ENCODE peak calls at places on chromosomes 13 and 19, in four cellular contexts. G is upper lobe of left lung, U is body of pancreas, B is breast epithelium. L is an unnamed sample.

GRCh38 chr19:10871711-10872550 is 578 bp downstream of the CARM1 start:
- DNase-seq in G (peak; percentile 93), U (peak; percentile 51), B (peak; percentile 54), L (no peak)

GRCh38 chr13:95660981-95661581 is 15.9 kb upstream of the DNAJC3 start:
- DNase-seq in G (no peak), U (peak; percentile 35), B (no peak), L (no peak)

GRCh38 chr19:10395853-10396355 is 7.4 kb downstream of the CDC37 start:
- DNase-seq in G (peak; percentile 78), U (no peak), B (no peak), L (no peak)

GRCh38 chr13:76754414-76754813 is 131.8 kb downstream of the KCTD12 start:
- DNase-seq in G (no peak), U (peak; percentile 23), B (no peak), L (no peak)

GRCh38 chr13:95367309-95367843 is 66.1 kb upstream of the ABCC4 start:
- DNase-seq in G (no peak), U (no peak), B (no peak), L (no peak)

GRCh38 chr19:811007-811434 is 10.7 kb downstream of the PLPPR3 start:
- DNase-seq in G (peak; percentile 83), U (no peak), B (no peak), L (no peak)

GRCh38 chr19:10122066-10122465 is 2.4 kb upstream of the EIF3G start:
- DNase-seq in G (no peak), U (no peak), B (no peak), L (no peak)

GRCh38 chr13:95020298-95020987 is 280.8 kb downstream of the ABCC4 start:
- DNase-seq in G (no peak), U (no peak), B (no peak), L (no peak)

GRCh38 chr19:38095411-38096308 is 128.4 kb downstream of the DPF1 start:
- DNase-seq in G (no peak), U (peak; percentile 70), B (peak; percentile 66), L (no peak)

GRCh38 chr13:51585234-51585672 is 991 bp downstream of the WDFY2 start:
- DNase-seq in G (no peak), U (no peak), B (no peak), L (no peak)

GRCh38 chr19:21838646-21839045 is 2.7 kb upstream of the ZNF43 start:
- DNase-seq in G (no peak), U (no peak), B (no peak), L (no peak)

GRCh38 chr13:27953671-27954405 is 15.3 kb downstream of the CDX2 start:
- DNase-seq in G (peak; percentile 96), U (peak; percentile 89), B (peak; percentile 22), L (no peak)

GRCh38 chr13:101489635-101490034 is 37.2 kb downstream of the ITGBL1 start:
- DNase-seq in G (no peak), U (no peak), B (no peak), L (no peak)

GRCh38 chr19:46840157-46840942 is 10.3 kb downstream of the AP2S1 start:
- DNase-seq in G (no peak), U (peak; percentile 64), B (no peak), L (no peak)

GRCh38 chr13:98945863-98946605 is 31.8 kb downstream of the DOCK9 start:
- DNase-seq in G (no peak), U (no peak), B (no peak), L (no peak)
- H3K27ac ChIP-seq in G (peak overlapping the region; percentile 62), U (no peak overlapping the region), B (no peak overlapping the region), L (no peak overlapping the region)

DNA sequence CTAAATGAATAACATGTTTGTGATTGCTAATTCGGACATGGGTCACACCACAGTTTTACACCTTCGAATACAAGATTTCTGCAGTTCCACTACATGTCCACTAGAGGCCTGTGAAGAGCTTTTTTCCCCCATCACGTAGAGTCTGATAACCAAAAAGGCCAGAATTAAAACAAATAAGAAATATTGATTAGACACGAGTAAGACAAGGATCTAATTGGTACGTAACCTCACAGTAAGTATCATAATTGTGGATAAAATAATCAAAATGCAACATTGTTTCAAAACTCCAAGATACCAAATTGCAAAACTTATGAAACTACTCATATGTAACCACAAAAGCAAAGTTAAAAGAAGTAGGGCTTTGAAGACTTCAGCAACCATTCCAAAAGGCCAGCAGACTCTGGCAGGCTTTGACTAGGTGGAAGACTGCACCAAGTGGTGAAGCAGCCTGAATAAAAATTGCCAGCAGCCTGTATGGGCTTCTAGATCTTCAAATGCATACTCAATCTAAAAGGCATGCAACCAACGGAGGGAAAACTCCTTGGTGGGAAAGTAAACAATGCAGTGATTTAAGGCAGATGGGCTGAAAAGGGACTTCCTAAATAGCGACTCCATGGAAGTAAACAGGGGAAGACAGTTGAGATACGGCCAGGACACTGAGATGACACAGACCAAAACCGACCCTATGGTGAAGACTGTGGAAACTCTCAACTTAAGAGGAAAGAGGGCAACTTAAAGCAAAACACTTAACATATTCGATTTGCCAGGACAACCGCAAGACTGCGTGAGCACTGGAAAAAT is 56.7 kb downstream of the STARD13 start:
- DNase-seq in G (no peak), U (no peak), B (no peak), L (no peak)
- H3K27ac ChIP-seq in G (peak overlapping the region; percentile 70), U (peak overlapping the region; percentile 80), B (peak overlapping the region; percentile 79), L (peak overlapping the region; percentile 80)

GRCh38 chr13:114061746-114062145 is 70.7 kb downstream of the RASA3 start:
- DNase-seq in G (peak; percentile 50), U (no peak), B (no peak), L (no peak)

GRCh38 chr13:114061047-114061446 is 71.4 kb downstream of the RASA3 start:
- DNase-seq in G (peak; percentile 77), U (no peak), B (no peak), L (no peak)

GRCh38 chr13:114059428-114059827 is 73.0 kb downstream of the RASA3 start:
- DNase-seq in G (peak; percentile 66), U (no peak), B (no peak), L (no peak)

GRCh38 chr13:114058051-114058867 is 74.2 kb downstream of the RASA3 start:
- DNase-seq in G (peak; percentile 52), U (no peak), B (no peak), L (no peak)

DNA sequence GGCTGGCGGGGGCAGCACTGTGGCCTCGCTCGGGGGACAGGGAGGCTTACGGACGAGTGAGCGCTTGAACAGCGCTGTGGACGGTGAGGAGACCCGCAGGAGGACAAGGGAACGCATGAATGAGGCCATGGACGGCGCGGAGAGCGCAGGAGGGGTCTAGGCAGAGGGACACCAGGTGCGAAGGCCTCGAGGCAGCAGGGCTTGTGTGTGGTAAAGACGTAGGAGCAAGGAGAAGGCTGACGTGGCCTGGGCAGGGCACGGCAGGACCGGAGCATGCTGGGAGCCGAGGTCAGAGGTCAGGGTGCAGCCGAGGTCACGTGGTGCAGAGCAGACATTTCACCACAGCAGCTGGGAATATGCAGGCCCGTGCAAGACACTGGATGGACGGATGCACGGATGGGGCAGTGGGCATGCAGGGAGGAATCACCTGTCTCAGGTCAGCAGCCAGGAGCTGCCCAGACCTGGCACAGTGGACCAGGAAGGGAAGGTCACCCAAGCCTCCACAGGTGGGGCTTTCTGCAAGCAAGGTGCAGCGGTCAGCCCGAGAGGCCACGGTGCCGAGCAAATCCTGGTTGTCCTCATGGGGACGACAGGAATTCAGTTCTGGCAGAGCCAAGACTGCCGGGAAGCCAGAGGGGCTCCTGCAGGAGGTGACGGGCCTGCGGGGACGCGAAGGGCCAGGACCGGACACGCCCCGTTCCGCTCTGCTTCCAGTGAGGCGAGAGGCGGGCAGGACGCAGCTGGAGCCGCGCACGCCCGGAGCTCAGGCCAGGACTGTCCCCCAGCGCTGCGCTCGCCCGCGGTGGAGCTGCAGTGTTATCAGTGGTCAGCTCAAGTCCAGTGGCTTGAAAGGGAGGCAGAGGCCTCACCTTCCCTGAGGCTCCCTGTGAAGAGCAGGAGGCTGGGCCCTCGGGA is 72.2 kb downstream of the RASA3 start:
- DNase-seq in G (peak; percentile 88), U (no peak), B (no peak), L (no peak)
- H3K27ac ChIP-seq in G (peak overlapping the region; percentile 10), U (no peak overlapping the region), B (peak overlapping the region; percentile 17), L (peak overlapping the region; percentile 35)

GRCh38 chr13:112574476-112575294 is 13.3 kb downstream of the TUBGCP3 start:
- DNase-seq in G (no peak), U (no peak), B (no peak), L (no peak)
- H3K27ac ChIP-seq in G (peak overlapping the region; percentile 60), U (peak overlapping the region; percentile 15), B (no peak overlapping the region), L (no peak overlapping the region)

DNA sequence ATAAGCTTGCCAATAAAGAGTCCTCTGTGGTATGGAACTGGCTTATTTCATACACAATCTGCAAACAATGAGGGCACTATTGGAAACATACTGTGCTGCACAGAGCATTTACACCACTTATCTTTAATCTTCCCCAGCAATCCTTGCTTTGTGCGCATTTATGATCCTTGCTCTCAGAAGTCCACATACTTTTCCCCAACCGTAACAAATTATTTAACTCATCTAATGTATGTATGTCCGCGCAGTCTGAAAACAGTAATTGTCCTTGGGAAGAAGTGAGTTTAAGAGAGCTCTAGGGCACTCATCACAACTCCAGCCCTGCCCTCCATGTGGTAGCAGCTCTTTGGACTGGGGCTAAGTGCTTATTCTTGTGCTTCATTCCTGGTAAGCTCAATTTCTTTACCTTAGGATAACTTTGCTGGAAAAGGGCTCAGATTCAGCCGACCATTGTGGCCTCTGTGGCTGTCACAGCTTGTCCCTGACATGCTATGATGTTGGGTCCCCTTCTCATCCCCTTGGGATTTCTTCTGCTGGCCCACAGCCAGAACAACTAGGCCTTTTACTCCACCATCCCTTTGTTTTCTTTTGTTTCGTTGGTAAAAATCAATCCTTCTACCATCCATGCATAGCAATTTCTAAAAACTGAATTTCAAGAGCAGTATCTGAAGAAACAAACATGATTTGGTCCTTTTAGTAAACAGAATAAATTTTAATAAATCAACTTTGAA is 152.7 kb downstream of the TNFRSF19 start:
- DNase-seq in G (no peak), U (no peak), B (no peak), L (no peak)
- H3K27ac ChIP-seq in G (no peak overlapping the region), U (no peak overlapping the region), B (no peak overlapping the region), L (no peak overlapping the region)

DNA sequence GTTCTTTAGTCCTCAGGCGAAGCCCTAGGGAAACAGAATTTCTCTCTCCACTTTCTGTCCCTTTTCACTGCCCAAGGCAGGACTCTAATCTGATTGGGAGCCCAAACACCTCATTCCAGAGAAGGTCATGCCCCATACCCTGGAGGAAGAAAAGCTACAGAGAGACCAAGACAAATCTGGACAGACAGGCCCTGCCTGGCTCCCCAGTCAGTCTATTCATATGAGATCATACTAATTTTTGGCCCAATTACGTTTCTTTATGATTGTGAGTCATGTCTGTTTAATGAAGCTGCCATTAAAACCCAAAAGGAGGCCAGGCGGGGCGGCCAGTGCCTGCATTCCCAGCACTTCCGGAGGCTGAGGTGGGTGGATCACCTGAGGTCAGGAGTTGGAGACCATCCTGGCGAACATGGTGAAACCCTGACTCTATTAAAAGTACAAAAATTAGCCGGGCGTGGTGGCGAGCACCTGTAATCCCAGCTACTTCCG is 3.3 kb upstream of the AP3D1 start:
- DNase-seq in G (no peak), U (no peak), B (peak; percentile 61), L (no peak)
- H3K27ac ChIP-seq in G (no peak overlapping the region), U (no peak overlapping the region), B (peak overlapping the region; percentile 88), L (no peak overlapping the region)

GRCh38 chr19:55552620-55553019 is 7.3 kb upstream of the SBK3 start:
- DNase-seq in G (no peak), U (no peak), B (peak; percentile 38), L (no peak)

GRCh38 chr19:55554302-55554701 is 9.0 kb upstream of the SBK3 start:
- DNase-seq in G (no peak), U (no peak), B (no peak), L (no peak)

GRCh38 chr19:55552206-55552605 is 6.9 kb upstream of the SBK3 start:
- DNase-seq in G (no peak), U (no peak), B (no peak), L (no peak)

GRCh38 chr19:55554749-55555152 is 9.4 kb upstream of the SBK3 start:
- DNase-seq in G (no peak), U (peak; percentile 34), B (no peak), L (no peak)

GRCh38 chr19:55553217-55554182 is 8.2 kb upstream of the SBK3 start:
- DNase-seq in G (no peak), U (no peak), B (no peak), L (no peak)
- H3K27ac ChIP-seq in G (no peak overlapping the region), U (no peak overlapping the region), B (no peak overlapping the region), L (no peak overlapping the region)